ENCODE peak calls at places on chromosomes 12 and 14, in four cellular contexts. U is pancreas, M is SK-N-SH, F is lower lobe of right lung. H is an unnamed sample.
A peak's percentile ranks its signal among the peaks of the same experiment; 100 is the strongest.

GRCh38 chr12:108475396-108475795 is 39.7 kb upstream of the FICD start:
- DNase-seq in F (no peak), M (peak; percentile 69), U (no peak), H (no peak)

GRCh38 chr14:36751116-36751515 is 89.5 kb downstream of the PAX9 start:
- DNase-seq in U (no peak), M (no peak), F (no peak), H (no peak)

GRCh38 chr12:31118831-31119530 is 45.3 kb downstream of the DDX11 start:
- DNase-seq in U (no peak), M (peak; percentile 72), F (no peak), H (peak; percentile 87)

GRCh38 chr14:22122227-22123187 is 448.9 kb upstream of the OR4E1 start:
- DNase-seq in M (no peak), F (no peak), U (no peak), H (no peak)

GRCh38 chr14:39447155-39447554 is 14.9 kb upstream of the FBXO33 start:
- DNase-seq in F (no peak), M (no peak), U (no peak), H (no peak)

GRCh38 chr12:31664038-31664437 is 4.5 kb downstream of the ETFBKMT start:
- DNase-seq in M (no peak), F (no peak), U (no peak), H (no peak)

GRCh38 chr12:49974231-49974675 is 1.5 kb downstream of the AQP6 start:
- DNase-seq in F (peak; percentile 76), U (peak; percentile 50), M (peak; percentile 88), H (peak; percentile 81)

GRCh38 chr14:37114039-37114438 is 58.4 kb downstream of the SLC25A21 start:
- DNase-seq in U (no peak), M (no peak), F (no peak), H (no peak)

GRCh38 chr12:14211829-14212455 is 153.5 kb upstream of the ATF7IP start:
- DNase-seq in U (no peak), M (no peak), F (no peak), H (no peak)

GRCh38 chr14:32546246-32546645 is 217.1 kb downstream of the AKAP6 start:
- DNase-seq in M (no peak), U (no peak), F (no peak), H (no peak)

GRCh38 chr12:94941440-94941862 is 62.0 kb downstream of the NDUFA12 start:
- DNase-seq in M (peak; percentile 33), U (no peak), F (no peak), H (no peak)

GRCh38 chr12:128643106-128643651 is 180.6 kb downstream of the SLC15A4 start:
- DNase-seq in F (no peak), M (no peak), U (no peak), H (no peak)

GRCh38 chr12:48712209-48712608 is 4.3 kb downstream of the CCNT1 start:
- DNase-seq in U (no peak), M (no peak), F (no peak), H (no peak)

GRCh38 chr14:100445436-100446088 is 122.4 kb downstream of the SLC25A47 start:
- DNase-seq in F (no peak), M (no peak), U (no peak), H (no peak)

GRCh38 chr12:95836630-95837239 is 22.0 kb upstream of the SNRPF start:
- DNase-seq in F (no peak), U (no peak), M (no peak), H (no peak)

GRCh38 chr12:115491851-115492250 is 785.6 kb downstream of the MED13L start:
- DNase-seq in U (no peak), F (no peak), M (no peak), H (no peak)

GRCh38 chr14:100640481-100641273 is 53.5 kb upstream of the BEGAIN start:
- DNase-seq in U (no peak), F (no peak), M (no peak), H (peak; percentile 46)

GRCh38 chr14:104112113-104112505 is 26.3 kb upstream of the KIF26A start:
- DNase-seq in F (no peak), U (no peak), M (no peak), H (no peak)

GRCh38 chr12:14886271-14886670 is 617 bp upstream of the MGP start:
- DNase-seq in U (no peak), F (no peak), M (no peak), H (no peak)

GRCh38 chr14:91889477-91890211 is 22.3 kb upstream of the TC2N start:
- DNase-seq in F (no peak), M (no peak), U (peak; percentile 88), H (no peak)

GRCh38 chr12:124506145-124506831 is 61.1 kb downstream of the NCOR2 start:
- DNase-seq in F (peak; percentile 91), U (peak; percentile 59), M (peak; percentile 89), H (no peak)

GRCh38 chr12:11576104-11576503 is 73.4 kb upstream of the ETV6 start:
- DNase-seq in U (no peak), M (no peak), F (no peak), H (no peak)

GRCh38 chr12:3655331-3655900 is 97.5 kb downstream of the CRACR2A start:
- DNase-seq in M (peak; percentile 58), F (no peak), U (no peak), H (peak; percentile 81)

GRCh38 chr14:98634043-98634820 is 637.8 kb downstream of the BCL11B start:
- DNase-seq in F (no peak), M (no peak), U (no peak), H (no peak)

GRCh38 chr12:64256166-64256800 is 34.2 kb upstream of the KICS2 start:
- DNase-seq in U (no peak), M (peak; percentile 48), F (no peak), H (peak; percentile 36)

GRCh38 chr12:113203852-113204760 is 17.2 kb upstream of the TPCN1 start:
- DNase-seq in U (no peak), F (peak; percentile 23), M (no peak), H (no peak)

GRCh38 chr14:32366256-32366655 is 37.2 kb downstream of the AKAP6 start:
- DNase-seq in F (no peak), M (peak; percentile 34), U (no peak), H (no peak)

GRCh38 chr12:121451931-121452330 is 52.0 kb downstream of the RNF34 start:
- DNase-seq in U (no peak), F (no peak), M (no peak), H (no peak)

GRCh38 chr12:76113800-76114757 is 29.6 kb upstream of the NAP1L1 start:
- DNase-seq in M (no peak), F (no peak), U (no peak), H (no peak)

GRCh38 chr12:65926119-65927004 is 102.1 kb downstream of the HMGA2 start:
- DNase-seq in F (no peak), U (no peak), M (no peak), H (peak; percentile 24)

GRCh38 chr12:38161123-38162000 is 155.2 kb upstream of the ALG10B start:
- DNase-seq in M (no peak), F (no peak), U (no peak), H (peak; percentile 6)

GRCh38 chr12:117559978-117560377 is 198.6 kb upstream of the NOS1 start:
- DNase-seq in M (no peak), U (no peak), F (no peak), H (no peak)

GRCh38 chr12:71652656-71653055 is 11.0 kb downstream of the ZFC3H1 start:
- DNase-seq in F (no peak), U (no peak), M (no peak), H (no peak)

GRCh38 chr12:71653137-71653536 is 10.5 kb downstream of the ZFC3H1 start:
- DNase-seq in F (no peak), M (no peak), U (no peak), H (no peak)

GRCh38 chr12:71654200-71654599 is 9.4 kb downstream of the ZFC3H1 start:
- DNase-seq in M (no peak), U (no peak), F (no peak), H (no peak)

GRCh38 chr12:71655495-71655894 is 8.2 kb downstream of the ZFC3H1 start:
- DNase-seq in U (no peak), M (no peak), F (no peak), H (no peak)

DNA sequence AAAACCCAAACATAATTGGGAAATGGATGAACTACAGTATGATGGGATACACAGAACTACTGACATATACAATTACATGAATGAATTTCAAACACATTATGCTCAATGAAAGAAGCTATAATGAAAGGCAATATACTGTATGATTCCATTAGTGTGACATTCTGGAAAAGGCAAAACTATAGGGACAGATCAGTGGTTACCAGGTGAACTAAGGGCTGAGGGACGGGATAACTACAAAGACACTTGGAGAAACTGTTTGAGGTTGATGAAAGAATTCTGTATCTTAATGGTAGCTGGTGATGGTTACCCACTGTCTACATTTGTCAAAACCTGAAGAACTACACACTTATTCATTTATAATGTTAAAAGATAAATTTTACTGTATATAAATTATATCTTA is 7.7 kb downstream of the ZFC3H1 start:
- DNase-seq in F (no peak), U (no peak), M (no peak), H (no peak)
- H3K4me3 ChIP-seq in F (no peak overlapping the region), U (no peak overlapping the region), M (no peak overlapping the region), H (no peak overlapping the region)

DNA sequence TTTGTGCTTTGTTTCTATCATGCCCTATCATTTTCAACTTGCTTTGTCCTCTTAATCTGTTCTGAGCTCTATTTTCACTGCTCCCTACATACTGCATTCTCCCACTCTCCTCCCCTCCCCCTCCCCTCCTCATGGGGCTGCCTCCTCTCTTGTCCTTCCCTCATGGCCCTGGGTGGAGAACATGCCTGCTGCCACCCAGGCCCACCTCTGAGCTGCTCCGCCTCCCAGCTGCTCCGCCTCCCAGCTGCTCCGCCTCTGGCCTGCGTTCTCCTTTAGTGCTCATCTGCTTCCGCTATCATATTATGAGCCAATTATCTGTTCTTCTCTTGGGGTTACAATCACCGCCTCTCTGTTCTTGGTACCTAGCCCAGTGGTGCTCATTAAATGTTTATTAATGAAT is 32.2 kb upstream of the FAM181A start:
- DNase-seq in F (no peak), U (no peak), M (peak; percentile 70), H (peak; percentile 79)
- H3K36me3 ChIP-seq in F (no peaks in the 10 kb centered on the region), U (no peaks in the 10 kb centered on the region), M (no peaks in the 10 kb centered on the region), H (no peaks in the 10 kb centered on the region)

DNA sequence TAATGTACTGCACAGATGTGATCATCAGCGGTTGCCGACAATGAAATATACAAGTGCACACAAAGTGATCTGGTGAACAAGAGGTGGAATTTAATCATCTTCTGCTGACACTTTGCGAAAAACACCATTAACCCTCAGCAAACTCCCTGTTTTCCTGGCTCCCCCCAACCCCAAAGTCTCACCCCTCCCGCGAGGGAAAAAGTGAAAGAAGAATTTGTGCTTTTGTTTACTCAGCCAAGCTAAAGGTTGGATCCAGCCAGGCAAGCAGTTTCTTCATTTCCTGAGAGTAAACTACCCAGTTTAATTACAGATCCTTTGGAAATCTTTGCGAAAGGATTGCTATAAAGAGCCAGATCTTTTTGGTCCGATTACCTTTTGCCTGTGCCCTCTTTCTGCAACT is 3.2 kb upstream of the LMO3 start:
- DNase-seq in U (peak; percentile 37), F (no peak), M (no peak), H (no peak)
- H3K27me3 ChIP-seq in U (no peaks in the 10 kb centered on the region), F (peaks cover 15% of the 10 kb centered on the region), M (no peaks in the 10 kb centered on the region), H (peaks cover 43% of the 10 kb centered on the region)

DNA sequence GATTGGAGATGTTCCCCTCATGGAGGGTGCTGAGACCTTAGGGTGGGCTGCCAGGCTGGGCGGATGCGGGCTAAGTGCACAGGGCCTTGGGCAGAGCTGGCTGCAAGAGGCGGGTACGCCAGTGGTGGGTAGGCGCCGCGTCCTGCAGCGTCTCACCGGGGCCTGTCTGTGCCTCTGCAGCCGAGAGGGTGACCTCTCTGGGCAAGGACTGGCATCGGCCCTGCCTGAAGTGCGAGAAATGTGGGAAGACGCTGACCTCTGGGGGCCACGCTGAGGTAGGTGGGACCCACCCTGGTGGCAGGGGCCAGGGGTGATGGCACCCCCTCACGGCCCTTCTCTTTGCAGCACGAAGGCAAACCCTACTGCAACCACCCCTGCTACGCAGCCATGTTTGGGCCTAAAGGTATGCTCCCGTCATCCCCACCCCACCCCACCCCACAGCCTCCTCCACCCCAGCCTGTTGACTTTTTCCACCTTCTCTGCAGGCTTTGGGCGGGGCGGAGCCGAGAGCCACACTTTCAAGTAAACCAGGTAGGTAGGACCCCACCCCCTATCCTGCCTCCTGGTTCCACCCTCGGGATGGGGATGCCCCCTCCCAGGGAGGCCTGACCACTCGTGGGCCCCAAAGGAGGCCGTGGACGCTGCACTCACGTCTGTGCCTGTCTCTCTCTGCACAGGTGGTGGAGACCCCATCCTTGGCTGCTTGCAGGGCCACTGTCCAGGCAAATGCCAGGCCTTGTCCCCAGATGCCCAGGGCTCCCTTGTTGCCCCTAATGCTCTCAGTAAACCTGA is 1.5 kb downstream of the CRIP1 start:
- DNase-seq in M (no peak), F (no peak), U (peak; percentile 44), H (no peak)
- H3K4me3 ChIP-seq in M (no peak overlapping the region), F (peak overlapping the region; percentile 83), U (no peak overlapping the region), H (no peak overlapping the region)

H was measured in H7.